ENCODE peak calls at places on chromosomes 6 and 20, in seven cellular contexts. D is activated T-helper 2 cell treated with anti-CD3 and anti-CD28 coated beads, Interferon-gamma antibody, Interleukin-2, Interleukin-4, amounts not matched to agents 10 μg/mL and 5 μg/mL and 100 μg/mL, durations not matched to agents 14 hours and 24 hours and 36 hours; C is NCI-H1105 treated with DMSO at 0.1 percent for 48 hours; H is effector CD4-positive, alpha-beta T cell; F is amniotic epithelial cell; J is GM03348; N is GM10248. G is an unnamed sample.

GRCh38 chr6:135537782-135538301 is 40.3 kb upstream of the AHI1 start:
- DNase-seq in D (peak; percentile 65), C (no peak), F (peak; percentile 86), N (no peak), H (no peak), J (peak; percentile 51), G (no peak)

GRCh38 chr6:37705239-37706051 is 7.8 kb upstream of the MDGA1 start:
- DNase-seq in F (peak; percentile 76), N (peak; percentile 90), H (peak; percentile 63), J (peak; percentile 93), D (peak; percentile 50), C (no peak), G (peak; percentile 83)

GRCh38 chr6:109513571-109514071 is 30.6 kb upstream of the ZBTB24 start:
- DNase-seq in D (no peak), C (no peak), F (peak; percentile 26), J (no peak), N (no peak), H (no peak), G (no peak)

GRCh38 chr6:17962436-17963031 is 24.9 kb downstream of the KIF13A start:
- DNase-seq in J (peak; percentile 96), H (no peak), F (peak; percentile 99), C (no peak), N (no peak), D (no peak), G (no peak)

GRCh38 chr6:132893772-132894490 is 79.6 kb downstream of the RPS12 start:
- DNase-seq in H (no peak), J (no peak), D (no peak), C (no peak), N (no peak), F (no peak), G (no peak)

GRCh38 chr6:4969609-4970285 is 34.1 kb downstream of the RPP40 start:
- DNase-seq in H (no peak), D (no peak), F (no peak), N (no peak), C (no peak), J (no peak), G (no peak)

GRCh38 chr6:84508334-84508733 is 256.1 kb downstream of the TBX18 start:
- DNase-seq in F (no peak), C (no peak), J (no peak), D (no peak), H (no peak), N (no peak), G (no peak)

GRCh38 chr6:134175532-134176282 is 123.3 kb upstream of the SLC2A12 start:
- DNase-seq in C (no peak), D (no peak), H (peak; percentile 36), J (peak; percentile 74), F (peak; percentile 79), N (peak; percentile 37), G (no peak)

GRCh38 chr6:42756713-42757112 is 10.8 kb upstream of the TBCC start:
- DNase-seq in J (no peak), N (no peak), C (no peak), D (no peak), F (no peak), H (no peak), G (no peak)

GRCh38 chr6:25053875-25054371 is 118.2 kb upstream of the RIPOR2 start:
- DNase-seq in N (peak; percentile 48), F (peak; percentile 91), D (no peak), J (peak; percentile 63), H (no peak), C (no peak), G (peak; percentile 69)

GRCh38 chr20:54165014-54165413 is 8.8 kb downstream of the CYP24A1 start:
- DNase-seq in C (no peak), D (no peak), H (no peak), N (no peak), J (no peak), F (no peak), G (no peak)

GRCh38 chr6:32968093-32968769 is at the start of gene BRD2:
- DNase-seq in H (peak; percentile 95), F (peak; percentile 93), C (peak; percentile 93), N (peak; percentile 93), D (peak; percentile 97), J (peak; percentile 96), G (peak; percentile 98)

GRCh38 chr6:2244261-2245102 is 923 bp downstream of the GMDS start:
- DNase-seq in J (no peak), N (no peak), F (no peak), H (peak; percentile 4), D (no peak), C (peak; percentile 33), G (no peak)

GRCh38 chr6:26224940-26225847 is 138.0 kb downstream of the HFE start:
- DNase-seq in C (no peak), N (no peak), J (peak; percentile 81), F (peak; percentile 97), H (no peak), D (no peak), G (no peak)

GRCh38 chr6:168297643-168298042 is 21.9 kb downstream of the DACT2 start:
- DNase-seq in N (no peak), C (no peak), D (no peak), J (no peak), F (no peak), H (no peak), G (no peak)

GRCh38 chr6:90087103-90087833 is 193.0 kb downstream of the GJA10 start:
- DNase-seq in D (no peak), N (no peak), F (peak; percentile 96), C (no peak), H (no peak), J (peak; percentile 24), G (no peak)

GRCh38 chr6:27290065-27290849 is 21.8 kb downstream of the POM121L2 start:
- DNase-seq in D (no peak), H (no peak), F (peak; percentile 45), N (no peak), J (no peak), C (no peak), G (no peak)

GRCh38 chr20:621115-621756 is 11.1 kb upstream of the TCF15 start:
- DNase-seq in J (no peak), H (no peak), N (no peak), D (no peak), F (peak; percentile 15), C (no peak), G (no peak)

GRCh38 chr6:126721581-126722145 is 381.7 kb downstream of the CENPW start:
- DNase-seq in D (no peak), N (no peak), F (peak; percentile 93), C (no peak), J (peak; percentile 73), H (no peak), G (no peak)

GRCh38 chr20:34709836-34710567 is 5.9 kb downstream of the TP53INP2 start:
- DNase-seq in J (peak; percentile 68), H (no peak), C (peak; percentile 85), N (peak; percentile 83), F (peak; percentile 50), D (no peak), G (peak; percentile 93)

GRCh38 chr20:25196701-25197120 is 1.2 kb downstream of the ENTPD6 start:
- DNase-seq in C (peak; percentile 61), D (no peak), F (no peak), J (no peak), N (peak; percentile 13), H (no peak), G (no peak)

GRCh38 chr6:153129873-153130514 is 1.1 kb downstream of the RGS17 start:
- DNase-seq in F (no peak), H (no peak), D (no peak), N (peak; percentile 26), C (peak; percentile 45), J (peak; percentile 55), G (no peak)

GRCh38 chr6:82441047-82441770 is 77.6 kb downstream of the TPBG start:
- DNase-seq in J (no peak), D (no peak), F (no peak), N (no peak), C (no peak), H (no peak), G (no peak)

GRCh38 chr6:159969204-159969912 is 476 bp downstream of the IGF2R start:
- DNase-seq in H (no peak), N (peak; percentile 35), F (peak; percentile 11), C (peak; percentile 38), D (no peak), J (peak; percentile 52), G (no peak)

GRCh38 chr6:78157606-78158005 is 504.8 kb downstream of the MEI4 start:
- DNase-seq in J (no peak), C (no peak), H (no peak), F (no peak), D (no peak), N (no peak), G (no peak)

GRCh38 chr6:158031445-158032353 is 50.0 kb downstream of the SYNJ2 start:
- DNase-seq in N (no peak), J (peak; percentile 88), D (no peak), H (no peak), C (no peak), F (peak; percentile 88), G (no peak)

GRCh38 chr20:6012166-6012565 is 41.7 kb downstream of the LRRN4 start:
- DNase-seq in J (no peak), D (no peak), F (no peak), C (no peak), H (no peak), N (no peak), G (no peak)

GRCh38 chr6:14074723-14075503 is 42.7 kb upstream of the CD83 start:
- DNase-seq in H (no peak), N (no peak), D (no peak), J (peak; percentile 55), F (peak; percentile 99), C (no peak), G (peak; percentile 53)

G was measured in B cell.